ENCODE peak calls at places on chromosomes 12 and 14, in seven cellular contexts. Z is GM12865, F is fibroblast of villous mesenchyme, Q is HFFc6, V is kidney, L is cardiac muscle cell, M is neural crest cell. Y is an unnamed sample.

GRCh38 chr14:96863327-96863985 is 66.3 kb downstream of the VRK1 start:
- DNase-seq in Z (no peak), F (no peak), Q (no peak), V (no peak), L (no peak), M (no peak), Y (no peak)

GRCh38 chr12:68373836-68374314 is 41.7 kb upstream of the MDM1 start:
- DNase-seq in Z (peak; percentile 60), F (no peak), Q (no peak), V (no peak), L (no peak), M (no peak), Y (no peak)

GRCh38 chr12:27340971-27341370 is 8.3 kb downstream of the BMAL2 start:
- DNase-seq in Z (no peak), F (no peak), Q (no peak), V (no peak), L (no peak), M (no peak), Y (no peak)

GRCh38 chr14:36797634-36798033 is 136.0 kb downstream of the PAX9 start:
- DNase-seq in Z (no peak), F (no peak), Q (no peak), V (no peak), L (no peak), M (no peak), Y (no peak)

GRCh38 chr14:102029956-102030355 is 56.9 kb downstream of the HSP90AA1 start:
- DNase-seq in Z (no peak), F (peak; percentile 71), Q (peak; percentile 27), V (no peak), L (no peak), M (no peak), Y (no peak)

GRCh38 chr12:96889273-96889933 is 17.7 kb upstream of the NEDD1 start:
- DNase-seq in Z (peak; percentile 37), F (no peak), Q (peak; percentile 66), V (no peak), L (no peak), M (no peak), Y (no peak)

GRCh38 chr12:104358353-104359003 is 54.9 kb downstream of the EID3 start:
- DNase-seq in Z (peak; percentile 80), F (peak; percentile 75), Q (peak; percentile 54), V (no peak), L (peak; percentile 64), M (peak; percentile 41), Y (peak; percentile 48)

GRCh38 chr14:58298880-58299664 is 717 bp downstream of the ARID4A start:
- DNase-seq in Z (peak; percentile 38), F (peak; percentile 7), Q (no peak), V (peak; percentile 87), L (peak; percentile 44), M (peak; percentile 25), Y (peak; percentile 53)

GRCh38 chr12:89477633-89478279 is 46.8 kb downstream of the GALNT4 start:
- DNase-seq in Z (no peak), F (no peak), Q (no peak), V (no peak), L (no peak), M (no peak), Y (no peak)

GRCh38 chr14:21589317-21589716 is 9.4 kb upstream of the OR10G3 start:
- DNase-seq in Z (no peak), F (no peak), Q (no peak), V (no peak), L (no peak), M (no peak), Y (no peak)

GRCh38 chr12:121793836-121794531 is 496 bp upstream of the RHOF start:
- DNase-seq in Z (peak; percentile 98), F (peak; percentile 91), Q (peak; percentile 89), V (peak; percentile 97), L (peak; percentile 91), M (peak; percentile 84), Y (peak; percentile 92)

GRCh38 chr14:39265032-39265431 is 31.3 kb downstream of the MIA2 start:
- DNase-seq in Z (no peak), F (peak; percentile 33), Q (no peak), V (no peak), L (peak; percentile 22), M (no peak), Y (no peak)

GRCh38 chr12:116813271-116814041 is 67.8 kb downstream of the HRK start:
- DNase-seq in Z (no peak), F (no peak), Q (peak; percentile 4), V (no peak), L (no peak), M (no peak), Y (no peak)

GRCh38 chr14:68777644-68778043 is 15.2 kb downstream of the ZFP36L1 start:
- DNase-seq in Z (no peak), F (no peak), Q (no peak), V (no peak), L (no peak), M (no peak), Y (no peak)

GRCh38 chr14:89849931-89850330 is 104.6 kb downstream of the EFCAB11 start:
- DNase-seq in Z (no peak), F (peak; percentile 27), Q (peak; percentile 21), V (no peak), L (no peak), M (no peak), Y (no peak)

GRCh38 chr14:103762011-103762410 is 46.4 kb downstream of the ZFYVE21 start:
- DNase-seq in Z (no peak), F (no peak), Q (no peak), V (no peak), L (no peak), M (no peak), Y (no peak)

GRCh38 chr12:67161322-67161918 is 107.7 kb upstream of the CAND1 start:
- DNase-seq in Z (peak; percentile 65), F (peak; percentile 45), Q (peak; percentile 46), V (no peak), L (peak; percentile 28), M (peak; percentile 40), Y (peak; percentile 37)

GRCh38 chr12:5827591-5827990 is 117.5 kb downstream of the ANO2 start:
- DNase-seq in Z (no peak), F (no peak), Q (no peak), V (no peak), L (no peak), M (no peak), Y (no peak)

GRCh38 chr12:120542166-120542565 is 8.0 kb downstream of the RNF10 start:
- DNase-seq in Z (no peak), F (no peak), Q (no peak), V (no peak), L (no peak), M (no peak), Y (no peak)

GRCh38 chr12:119988788-119989618 is at the start of gene BICDL1:
- DNase-seq in Z (peak; percentile 95), F (peak; percentile 24), Q (peak; percentile 0), V (peak; percentile 97), L (peak; percentile 85), M (peak; percentile 46), Y (peak; percentile 87)

GRCh38 chr12:71303199-71303598 is 136.4 kb upstream of the LGR5 start:
- DNase-seq in Z (no peak), F (no peak), Q (no peak), V (no peak), L (no peak), M (no peak), Y (no peak)

GRCh38 chr14:104140463-104141331 is 2.3 kb downstream of the KIF26A start:
- DNase-seq in Z (no peak), F (no peak), Q (no peak), V (peak; percentile 56), L (no peak), M (no peak), Y (peak; percentile 13)

GRCh38 chr12:1619599-1619998 is 9.4 kb upstream of the WNT5B start:
- DNase-seq in Z (peak; percentile 71), F (no peak), Q (no peak), V (no peak), L (no peak), M (no peak), Y (no peak)

GRCh38 chr12:87382959-87383591 is 646.1 kb downstream of the C12orf50 start:
- DNase-seq in Z (no peak), F (no peak), Q (no peak), V (no peak), L (no peak), M (no peak), Y (no peak)

GRCh38 chr14:89425931-89426330 is 8.9 kb upstream of the FOXN3 start:
- DNase-seq in Z (peak; percentile 88), F (peak; percentile 94), Q (peak; percentile 97), V (no peak), L (no peak), M (no peak), Y (no peak)

GRCh38 chr12:112463478-112463877 is 44.7 kb downstream of the PTPN11 start:
- DNase-seq in Z (peak; percentile 6), F (no peak), Q (no peak), V (no peak), L (no peak), M (no peak), Y (no peak)

GRCh38 chr12:32365473-32366064 is 33.8 kb upstream of the FGD4 start:
- DNase-seq in Z (peak; percentile 73), F (peak; percentile 79), Q (peak; percentile 80), V (no peak), L (peak; percentile 71), M (peak; percentile 55), Y (peak; percentile 38)
- TF ChIP-seq CTCF in Z (peak; percentile 65), F (peak; percentile 85), Q (peak; percentile 92), V (peak; percentile 83), L (peak; percentile 79), M (peak; percentile 99), Y (peak; percentile 80)

DNA sequence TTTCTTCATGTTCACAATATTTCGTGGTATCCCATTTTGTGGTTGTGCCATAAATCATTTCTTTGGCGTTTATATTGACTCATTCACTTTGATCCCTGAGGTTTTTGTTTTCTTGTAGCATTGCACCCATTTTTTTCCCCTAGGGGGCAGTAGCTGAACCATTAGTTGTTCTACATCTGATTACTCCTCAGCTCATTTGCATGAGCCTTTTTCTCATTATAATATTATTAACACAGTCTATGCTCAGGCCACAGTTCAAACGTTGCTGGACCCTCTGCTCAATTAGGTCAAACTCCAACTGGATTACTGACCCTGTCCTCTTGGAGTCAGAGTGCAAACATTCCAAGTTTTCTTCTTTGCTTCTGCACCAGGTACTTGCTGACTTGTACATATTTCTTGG is 475.4 kb upstream of the SEL1L start:
- DNase-seq in Z (no peak), F (no peak), Q (no peak), V (no peak), L (no peak), M (no peak), Y (no peak)
- TF ChIP-seq CTCF in Z (peak; percentile 24), F (no peak), Q (peak; percentile 43), V (peak; percentile 22), L (peak; percentile 6), M (peak; percentile 55), Y (peak; percentile 74)

GRCh38 chr14:95173518-95173917 is 16.2 kb upstream of the DICER1 start:
- DNase-seq in Z (no peak), F (no peak), Q (no peak), V (no peak), L (no peak), M (no peak), Y (no peak)

GRCh38 chr14:95174184-95174804 is 17.0 kb upstream of the DICER1 start:
- DNase-seq in Z (no peak), F (peak; percentile 33), Q (no peak), V (no peak), L (no peak), M (no peak), Y (no peak)
- TF ChIP-seq CTCF in Z (no peak), F (peak; percentile 25), Q (peak; percentile 41), V (no peak), L (peak; percentile 34), M (no peak), Y (no peak)

DNA sequence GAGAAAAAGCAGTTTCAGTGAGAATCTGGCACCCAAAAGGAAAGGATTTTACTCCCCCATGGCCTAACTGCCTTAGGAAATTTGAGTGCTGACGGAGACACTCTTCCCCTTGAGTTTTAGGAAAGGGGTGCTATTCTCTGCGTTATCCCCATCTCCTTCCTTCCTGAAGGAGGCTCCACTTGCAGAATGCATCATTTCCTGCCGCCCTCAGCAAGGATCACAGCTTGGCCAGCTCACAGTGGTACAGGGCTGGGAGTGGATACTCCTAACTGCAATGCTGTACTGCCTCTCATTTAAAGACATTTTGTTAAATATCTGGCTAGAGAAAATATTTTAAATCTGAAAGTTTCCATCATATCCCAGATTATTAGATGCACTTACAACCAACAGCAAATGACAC is 33.0 kb downstream of the RDH12 start:
- DNase-seq in Z (no peak), F (no peak), Q (peak; percentile 4), V (no peak), L (no peak), M (no peak), Y (no peak)
- TF ChIP-seq CTCF in Z (no peak), F (no peak), Q (peak; percentile 37), V (no peak), L (peak; percentile 23), M (no peak), Y (no peak)